ENCODE peak calls at places on chromosomes 2 and 18, in nine cellular contexts. A is A549, O is stomach, H is body of pancreas, D is GM12892, Q is heart left ventricle, B is spleen, Y is prostate gland, M is breast epithelium. K is an unnamed sample.

GRCh38 chr18:12394428-12394827 is 13.3 kb upstream of the PRELID3A start:
- DNase-seq in A (peak), O (no peak), H (no peak), D (no peak), Q (no peak), B (peak), Y (no peak), M (no peak), K (no peak)

GRCh38 chr2:74367789-74368188 is 12.3 kb downstream of the DCTN1 start:
- DNase-seq in A (no peak), O (no peak), H (no peak), D (no peak), Q (no peak), B (no peak), Y (no peak), M (no peak), K (no peak)

GRCh38 chr2:218081063-218081462 is 12.0 kb downstream of the RUFY4 start:
- DNase-seq in A (no peak), O (no peak), H (no peak), D (peak), Q (no peak), B (no peak), Y (no peak), M (no peak), K (no peak)

GRCh38 chr2:21501344-21502027 is 377.7 kb downstream of the TDRD15 start:
- DNase-seq in A (no peak), O (no peak), H (no peak), D (no peak), Q (no peak), B (no peak), Y (no peak), M (no peak), K (no peak)

GRCh38 chr2:178829299-178829698 is 22.1 kb upstream of the TTN start:
- DNase-seq in A (no peak), O (no peak), H (no peak), D (no peak), Q (no peak), B (no peak), Y (no peak), M (no peak), K (no peak)

GRCh38 chr2:168952424-168952823 is 51.3 kb downstream of the G6PC2 start:
- DNase-seq in A (no peak), O (no peak), H (no peak), D (no peak), Q (no peak), B (no peak), Y (no peak), M (no peak), K (no peak)

GRCh38 chr2:60118061-60118460 is 435.4 kb downstream of the BCL11A start:
- DNase-seq in A (no peak), O (no peak), H (no peak), D (no peak), Q (no peak), B (no peak), Y (no peak), M (no peak), K (no peak)

GRCh38 chr2:17851731-17852585 is 26.5 kb upstream of the KCNS3 start:
- DNase-seq in A (peak), O (peak), H (peak), D (peak), Q (no peak), B (no peak), Y (peak), M (peak), K (peak)

GRCh38 chr2:85844486-85844885 is 44.3 kb downstream of the ST3GAL5 start:
- DNase-seq in A (no peak), O (no peak), H (no peak), D (no peak), Q (no peak), B (no peak), Y (no peak), M (no peak), K (no peak)

GRCh38 chr18:23146861-23147469 is 11.7 kb downstream of the CABLES1 start:
- DNase-seq in A (no peak), O (no peak), H (no peak), D (no peak), Q (no peak), B (no peak), Y (no peak), M (no peak), K (no peak)

GRCh38 chr2:7813541-7814310 is 868.1 kb upstream of the ID2 start:
- DNase-seq in A (no peak), O (no peak), H (no peak), D (no peak), Q (no peak), B (no peak), Y (no peak), M (no peak), K (no peak)

GRCh38 chr18:63025251-63025710 is 294.3 kb downstream of the BCL2 start:
- DNase-seq in A (peak), O (no peak), H (no peak), D (no peak), Q (peak), B (peak), Y (peak), M (peak), K (no peak)

GRCh38 chr2:36562973-36563532 is 34.9 kb downstream of the FEZ2 start:
- DNase-seq in A (no peak), O (no peak), H (no peak), D (no peak), Q (no peak), B (no peak), Y (no peak), M (no peak), K (no peak)

GRCh38 chr2:180184506-180184905 is 177.4 kb upstream of the CWC22 start:
- DNase-seq in A (no peak), O (no peak), H (no peak), D (no peak), Q (no peak), B (no peak), Y (no peak), M (no peak), K (no peak)

GRCh38 chr2:225993430-225993829 is 593.9 kb downstream of the NYAP2 start:
- DNase-seq in A (no peak), O (no peak), H (no peak), D (no peak), Q (no peak), B (no peak), Y (no peak), M (no peak), K (no peak)

GRCh38 chr2:170213651-170214050 is 35.7 kb downstream of the MYO3B start:
- DNase-seq in A (no peak), O (no peak), H (no peak), D (no peak), Q (no peak), B (no peak), Y (no peak), M (no peak), K (no peak)

GRCh38 chr2:183029219-183029618 is 9.0 kb downstream of the NCKAP1 start:
- DNase-seq in A (no peak), O (no peak), H (no peak), D (no peak), Q (no peak), B (no peak), Y (no peak), M (no peak), K (no peak)

GRCh38 chr2:148701039-148701438 is 56.5 kb downstream of the EPC2 start:
- DNase-seq in A (no peak), O (no peak), H (no peak), D (no peak), Q (no peak), B (no peak), Y (no peak), M (no peak), K (no peak)

GRCh38 chr2:88857951-88858406 is 166.5 kb downstream of the RPIA start:
- DNase-seq in A (peak), O (no peak), H (peak), D (no peak), Q (no peak), B (no peak), Y (no peak), M (no peak), K (no peak)

GRCh38 chr2:13351068-13351467 is 634.3 kb downstream of the TRIB2 start:
- DNase-seq in A (no peak), O (no peak), H (no peak), D (no peak), Q (no peak), B (no peak), Y (no peak), M (no peak), K (no peak)

GRCh38 chr18:39149211-39149806 is 1583.7 kb upstream of the CELF4 start:
- DNase-seq in A (no peak), O (no peak), H (no peak), D (no peak), Q (no peak), B (no peak), Y (no peak), M (no peak), K (no peak)

GRCh38 chr2:109398616-109399015 is 215.2 kb downstream of the SEPTIN10 start:
- DNase-seq in A (no peak), O (no peak), H (no peak), D (no peak), Q (no peak), B (no peak), Y (no peak), M (no peak), K (no peak)

GRCh38 chr2:9909106-9909505 is 42.4 kb upstream of the GRHL1 start:
- DNase-seq in A (no peak), O (no peak), H (no peak), D (no peak), Q (no peak), B (no peak), Y (no peak), M (no peak), K (no peak)

GRCh38 chr18:41395695-41396094 is 559.3 kb upstream of the PIK3C3 start:
- DNase-seq in A (no peak), O (no peak), H (no peak), D (no peak), Q (no peak), B (no peak), Y (no peak), M (no peak), K (no peak)

GRCh38 chr2:120293123-120293990 is 40.7 kb downstream of the RALB start:
- DNase-seq in A (no peak), O (no peak), H (no peak), D (no peak), Q (no peak), B (no peak), Y (no peak), M (no peak), K (no peak)

GRCh38 chr18:5195656-5196055 is 1.4 kb downstream of the AKAIN1 start:
- DNase-seq in A (no peak), O (no peak), H (no peak), D (no peak), Q (no peak), B (no peak), Y (no peak), M (no peak), K (no peak)

GRCh38 chr18:3683483-3683882 is 233.5 kb downstream of the TGIF1 start:
- DNase-seq in A (no peak), O (no peak), H (no peak), D (no peak), Q (no peak), B (no peak), Y (no peak), M (no peak), K (no peak)

GRCh38 chr2:47046271-47046670 is 108.8 kb downstream of the STPG4 start:
- DNase-seq in A (no peak), O (no peak), H (no peak), D (no peak), Q (no peak), B (no peak), Y (no peak), M (no peak), K (no peak)

GRCh38 chr2:19733951-19734425 is 167.8 kb downstream of the TTC32 start:
- DNase-seq in A (no peak), O (no peak), H (no peak), D (no peak), Q (no peak), B (no peak), Y (no peak), M (no peak), K (no peak)

GRCh38 chr2:44939074-44940052 is 2.1 kb upstream of the SIX3 start:
- DNase-seq in A (no peak), O (no peak), H (no peak), D (no peak), Q (no peak), B (peak), Y (no peak), M (no peak), K (no peak)

GRCh38 chr2:44938287-44939073 is 3.0 kb upstream of the SIX3 start:
- DNase-seq in A (peak), O (no peak), H (no peak), D (no peak), Q (no peak), B (peak), Y (no peak), M (no peak), K (no peak)

GRCh38 chr2:44936275-44936674 is 5.2 kb upstream of the SIX3 start:
- DNase-seq in A (no peak), O (no peak), H (no peak), D (no peak), Q (no peak), B (no peak), Y (no peak), M (no peak), K (no peak)

GRCh38 chr2:44936715-44937687 is 4.5 kb upstream of the SIX3 start:
- DNase-seq in A (no peak), O (no peak), H (no peak), D (no peak), Q (no peak), B (peak), Y (no peak), M (no peak), K (no peak)

GRCh38 chr2:44937688-44938240 is 3.7 kb upstream of the SIX3 start:
- DNase-seq in A (peak), O (no peak), H (no peak), D (no peak), Q (no peak), B (peak), Y (no peak), M (no peak), K (no peak)
- TF ChIP-seq POLR2A in A (peak), O (no peak), H (peak), D (no peak), Q (no peak), B (no peak), Y (no peak), M (no peak), K (no peak)

DNA sequence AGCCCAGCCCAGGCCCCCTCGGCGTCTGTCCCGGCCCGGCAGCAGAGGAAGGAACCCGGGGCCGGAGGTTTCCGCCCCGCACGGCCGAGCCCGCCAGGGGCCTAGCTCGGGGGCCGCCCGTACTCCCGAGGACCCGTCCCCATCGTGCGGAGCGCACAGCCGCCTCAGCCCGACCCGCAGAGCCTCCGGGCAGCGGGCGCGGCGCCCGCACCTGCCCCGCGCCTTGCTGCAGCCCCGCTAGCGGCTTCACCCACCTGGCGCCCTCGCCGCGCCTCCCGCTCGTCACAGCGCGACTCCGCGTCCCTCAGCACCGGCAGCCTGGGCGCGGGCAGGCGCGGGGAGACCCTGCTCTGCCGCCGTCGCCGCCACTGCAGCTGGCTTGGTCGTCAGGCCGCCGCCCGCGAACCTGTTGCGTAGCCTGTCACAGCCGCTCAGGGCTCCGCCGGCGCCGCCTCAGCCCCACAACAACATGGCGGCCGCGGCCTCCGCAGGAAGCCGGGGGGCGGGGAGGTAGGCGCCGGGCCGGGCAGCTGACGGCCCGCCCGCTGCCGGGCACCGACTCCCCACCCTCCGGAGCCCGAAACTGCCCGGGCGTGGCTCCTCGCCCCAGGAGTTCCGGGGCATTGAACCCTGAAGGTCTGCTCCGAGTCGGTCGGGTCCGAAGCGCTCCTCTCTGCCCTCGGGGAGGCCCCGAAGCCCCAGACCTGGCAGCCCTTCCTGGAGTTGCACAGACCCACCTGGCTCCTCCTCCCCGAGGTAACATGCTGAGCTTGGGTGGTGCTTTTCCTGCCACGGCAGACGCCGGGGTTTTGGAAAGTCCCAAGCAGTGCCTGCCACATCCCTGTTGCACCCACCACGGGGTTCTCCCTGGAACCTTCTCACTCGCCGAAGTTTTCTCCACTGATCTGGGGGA is at the start of gene ITSN2:
- DNase-seq in A (peak), O (peak), H (peak), D (peak), Q (peak), B (peak), Y (peak), M (peak), K (peak)
- TF ChIP-seq POLR2A in A (peak), O (no peak), H (peak), D (peak), Q (peak), B (no peak), Y (peak), M (no peak), K (peak)

GRCh38 chr2:188293601-188294482 is 2.2 kb downstream of the GULP1 start:
- DNase-seq in A (peak), O (peak), H (peak), D (no peak), Q (peak), B (no peak), Y (peak), M (peak), K (no peak)

GRCh38 chr2:188292446-188293239 is 969 bp downstream of the GULP1 start:
- DNase-seq in A (peak), O (peak), H (peak), D (no peak), Q (peak), B (peak), Y (peak), M (peak), K (peak)

GRCh38 chr2:188294547-188294946 is 2.9 kb downstream of the GULP1 start:
- DNase-seq in A (no peak), O (no peak), H (no peak), D (no peak), Q (no peak), B (no peak), Y (no peak), M (no peak), K (no peak)

GRCh38 chr2:188291142-188291616 is 495 bp upstream of the GULP1 start:
- DNase-seq in A (peak), O (peak), H (peak), D (no peak), Q (no peak), B (no peak), Y (no peak), M (no peak), K (no peak)

DNA sequence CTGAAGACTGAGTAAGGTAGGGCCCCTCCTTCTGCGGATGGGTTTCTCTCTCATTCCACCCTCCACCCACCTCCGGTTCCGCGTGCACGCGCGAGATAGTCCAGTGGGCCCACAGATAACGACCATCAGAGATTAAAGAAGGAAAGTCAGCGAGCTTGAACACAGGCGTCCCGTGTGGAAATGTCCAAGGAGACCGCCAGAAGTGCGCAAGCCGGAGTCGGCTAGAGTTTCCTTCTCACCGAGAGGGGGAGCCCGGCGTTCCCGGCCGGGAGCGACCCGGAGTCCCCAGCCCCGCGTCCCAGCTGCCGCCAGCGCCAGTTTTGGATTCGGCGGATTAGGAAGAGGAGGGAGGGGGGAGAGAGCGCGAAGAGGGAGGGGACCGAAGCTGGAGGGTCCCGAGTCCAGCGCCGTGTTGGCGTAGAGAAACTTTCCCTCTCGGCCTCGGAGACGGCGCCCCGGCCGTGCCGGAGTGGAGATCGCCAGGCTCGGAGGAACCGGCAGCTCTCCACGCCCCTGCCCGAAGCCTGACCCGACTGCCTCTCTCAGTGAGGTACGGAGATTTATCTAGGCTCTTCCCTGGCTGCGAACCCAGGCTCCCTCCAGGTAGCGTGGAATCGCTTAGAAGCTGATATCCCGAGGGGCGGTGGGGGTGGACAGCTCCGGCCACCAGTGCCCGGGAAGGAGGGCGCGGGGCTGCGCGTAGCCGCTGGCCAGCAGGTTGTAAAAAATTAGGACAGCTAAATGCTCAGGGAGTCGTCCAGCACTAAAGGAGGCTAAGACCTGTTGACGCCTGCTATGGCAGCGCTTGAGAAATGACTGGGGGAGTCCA is at the start of gene GULP1:
- DNase-seq in A (peak), O (peak), H (peak), D (no peak), Q (peak), B (peak), Y (peak), M (peak), K (peak)
- TF ChIP-seq POLR2A in A (peak), O (no peak), H (peak), D (no peak), Q (no peak), B (no peak), Y (peak), M (no peak), K (no peak)

DNA sequence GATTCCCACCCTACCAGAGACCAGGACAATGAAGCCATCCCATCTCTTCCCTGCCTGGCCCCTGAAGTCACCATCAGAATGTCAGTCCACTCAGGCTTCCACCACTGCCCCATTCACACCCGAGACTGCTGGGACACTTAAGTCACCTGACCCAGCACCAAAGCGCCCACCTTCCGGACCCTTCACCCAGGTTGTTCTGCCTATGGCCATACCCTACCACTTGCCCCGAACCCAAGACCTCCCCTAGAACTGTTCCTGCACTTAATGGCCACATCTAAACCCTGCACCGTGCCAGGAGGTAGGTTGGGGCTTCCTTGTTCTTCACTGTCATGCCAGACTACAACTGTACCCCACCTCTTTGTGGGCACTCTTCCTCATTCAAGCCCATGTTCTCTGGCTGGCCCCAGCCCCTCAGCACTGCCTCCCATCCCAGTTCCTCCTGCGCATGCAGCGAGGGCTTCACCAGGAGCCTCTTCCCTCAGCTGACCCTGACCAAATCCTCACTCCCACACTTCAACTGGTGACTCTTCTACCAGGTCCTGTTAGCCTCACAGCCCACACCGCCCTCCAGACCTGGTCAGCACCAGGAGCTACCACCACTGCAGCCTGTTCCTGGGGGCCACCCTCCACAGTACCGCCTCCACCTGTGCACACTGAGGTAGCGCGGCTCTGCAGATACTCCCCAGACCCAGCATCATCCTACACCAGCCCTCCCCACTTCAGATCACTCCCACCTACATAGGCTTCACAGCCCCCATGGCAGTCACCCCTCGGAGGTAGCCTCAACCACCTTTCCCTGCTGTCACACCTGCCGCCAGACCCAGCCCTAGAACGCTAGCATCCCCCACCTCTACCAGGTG is 8.3 kb upstream of the ADRA2B start:
- DNase-seq in A (no peak), O (no peak), H (no peak), D (no peak), Q (peak), B (no peak), Y (no peak), M (no peak), K (no peak)
- TF ChIP-seq POLR2A in A (no peak), O (no peak), H (no peak), D (peak), Q (no peak), B (no peak), Y (no peak), M (no peak), K (no peak)

K was measured in H54.